ENCODE peak calls at places on chromosome 18, in seven cellular contexts. R, D, T, O, X, V and Q are unnamed samples.

GRCh38 chr18:25503567-25504081 is 151.7 kb upstream of the ZNF521 start:
- DNase-seq in R (no peak), D (no peak), T (peak; percentile 77), O (peak; percentile 55), X (peak; percentile 85), V (peak; percentile 74), Q (no peak)

GRCh38 chr18:50651334-50651733 is 91.4 kb downstream of the MAPK4 start:
- DNase-seq in R (no peak), D (no peak), T (no peak), O (no peak), X (no peak), V (no peak), Q (no peak)

GRCh38 chr18:6060149-6060548 is 164.8 kb upstream of the TMEM200C start:
- DNase-seq in R (no peak), D (no peak), T (no peak), O (no peak), X (no peak), V (no peak), Q (no peak)

GRCh38 chr18:34738173-34738894 is 28.2 kb downstream of the DTNA start:
- DNase-seq in R (no peak), D (no peak), T (peak; percentile 19), O (peak; percentile 13), X (no peak), V (no peak), Q (no peak)

GRCh38 chr18:48819276-48819675 is 131.5 kb downstream of the SMAD7 start:
- DNase-seq in R (peak; percentile 61), D (peak; percentile 14), T (no peak), O (peak; percentile 28), X (no peak), V (no peak), Q (peak; percentile 56)

GRCh38 chr18:57353137-57353939 is 981 bp downstream of the ST8SIA3 start:
- DNase-seq in R (no peak), D (no peak), T (no peak), O (peak; percentile 73), X (no peak), V (no peak), Q (no peak)

GRCh38 chr18:31658670-31659573 is 25.5 kb downstream of the B4GALT6 start:
- DNase-seq in R (no peak), D (no peak), T (no peak), O (no peak), X (peak; percentile 53), V (no peak), Q (no peak)

GRCh38 chr18:73118121-73118816 is 250.5 kb upstream of the NETO1 start:
- DNase-seq in R (no peak), D (no peak), T (peak; percentile 3), O (no peak), X (peak; percentile 59), V (peak; percentile 59), Q (no peak)

GRCh38 chr18:22467760-22468553 is 50.2 kb upstream of the CTAGE1 start:
- DNase-seq in R (no peak), D (no peak), T (peak; percentile 99), O (no peak), X (peak; percentile 99), V (peak; percentile 97), Q (no peak)

GRCh38 chr18:13558132-13558531 is 168.2 kb downstream of the FAM210A start:
- DNase-seq in R (no peak), D (no peak), T (peak; percentile 39), O (peak; percentile 72), X (peak; percentile 46), V (peak; percentile 49), Q (no peak)

GRCh38 chr18:498901-499300 is 1.6 kb downstream of the COLEC12 start:
- DNase-seq in R (no peak), D (no peak), T (no peak), O (no peak), X (no peak), V (no peak), Q (no peak)

GRCh38 chr18:22311301-22311700 is 106.4 kb downstream of the CTAGE1 start:
- DNase-seq in R (no peak), D (no peak), T (peak; percentile 85), O (no peak), X (peak; percentile 83), V (peak; percentile 49), Q (no peak)

GRCh38 chr18:76747676-76748075 is 74.7 kb upstream of the ZNF236 start:
- DNase-seq in R (no peak), D (no peak), T (no peak), O (no peak), X (no peak), V (no peak), Q (no peak)

GRCh38 chr18:75248426-75249191 is 38.0 kb downstream of the TSHZ1 start:
- DNase-seq in R (no peak), D (no peak), T (no peak), O (no peak), X (no peak), V (no peak), Q (no peak)

GRCh38 chr18:75249192-75249551 is 38.6 kb downstream of the TSHZ1 start:
- DNase-seq in R (no peak), D (no peak), T (no peak), O (no peak), X (no peak), V (no peak), Q (no peak)

GRCh38 chr18:75244914-75245313 is 34.3 kb downstream of the TSHZ1 start:
- DNase-seq in R (no peak), D (no peak), T (no peak), O (no peak), X (no peak), V (no peak), Q (no peak)

GRCh38 chr18:75247601-75248421 is 37.2 kb downstream of the TSHZ1 start:
- DNase-seq in R (no peak), D (no peak), T (peak; percentile 67), O (no peak), X (peak; percentile 62), V (peak; percentile 49), Q (no peak)

DNA sequence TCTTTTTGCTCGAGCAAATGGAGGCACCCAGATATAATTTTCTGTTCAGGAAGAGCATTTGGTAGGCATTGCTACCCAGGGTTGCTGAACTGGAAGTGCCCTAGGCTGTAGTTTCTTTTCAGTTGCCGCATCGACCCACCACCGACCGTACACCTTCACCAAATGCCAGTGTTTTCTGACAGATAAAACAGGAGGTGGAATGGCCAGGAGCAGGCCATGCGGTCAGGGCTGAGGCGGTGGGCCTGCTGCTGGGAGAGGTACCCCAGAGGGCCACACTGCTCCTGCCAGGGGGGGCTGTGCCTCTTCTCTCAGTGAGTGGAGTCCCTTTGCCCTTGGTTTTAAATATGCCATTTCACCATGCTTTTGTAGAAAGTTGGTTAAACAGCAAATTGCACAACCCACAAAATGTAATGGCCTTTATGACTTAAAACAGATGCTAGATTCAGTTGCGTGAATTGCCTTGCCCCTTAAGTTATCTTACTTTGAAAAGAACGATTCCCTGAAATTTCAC is 36.5 kb downstream of the TSHZ1 start:
- DNase-seq in R (no peak), D (no peak), T (peak; percentile 66), O (no peak), X (peak; percentile 80), V (peak; percentile 81), Q (no peak)
- H3K4me3 ChIP-seq in R (peak overlapping the region; percentile 21), D (peak overlapping the region; percentile 35), T (peak overlapping the region; percentile 49), O (no peak overlapping the region), X (peak overlapping the region; percentile 45), V (peak overlapping the region; percentile 59), Q (peak overlapping the region; percentile 44)

GRCh38 chr18:58991127-58991798 is 126.6 kb downstream of the ZNF532 start:
- DNase-seq in R (no peak), D (no peak), T (peak; percentile 25), O (no peak), X (peak; percentile 59), V (no peak), Q (no peak)
- TF ChIP-seq CTCF in R (no peak), D (no peak), T (no peak), O (no peak), X (no peak), V (no peak), Q (no peak)

GRCh38 chr18:69402219-69402989 is 1.7 kb downstream of the DOK6 start:
- DNase-seq in R (no peak), D (no peak), T (no peak), O (peak; percentile 35), X (no peak), V (no peak), Q (no peak)
- H3K4me3 ChIP-seq in R (no peak overlapping the region), D (peak overlapping the region; percentile 59), T (peak overlapping the region; percentile 15), O (peak overlapping the region; percentile 83), X (no peak overlapping the region), V (peak overlapping the region; percentile 66), Q (peak overlapping the region; percentile 53)

GRCh38 chr18:36831139-36831538 is 2.2 kb downstream of the KIAA1328 start:
- DNase-seq in R (no peak), D (no peak), T (no peak), O (no peak), X (peak; percentile 90), V (peak; percentile 16), Q (no peak)

GRCh38 chr18:36829362-36830140 is 624 bp downstream of the KIAA1328 start:
- DNase-seq in R (no peak), D (no peak), T (no peak), O (peak; percentile 14), X (peak; percentile 59), V (peak; percentile 25), Q (no peak)

GRCh38 chr18:36830141-36830495 is 1.2 kb downstream of the KIAA1328 start:
- DNase-seq in R (no peak), D (no peak), T (no peak), O (no peak), X (no peak), V (no peak), Q (no peak)

GRCh38 chr18:36828157-36828629 is 609 bp downstream of the TPGS2 start:
- DNase-seq in R (no peak), D (no peak), T (peak; percentile 76), O (no peak), X (peak; percentile 77), V (peak; percentile 61), Q (no peak)

GRCh38 chr18:36828630-36829361 is at the start of the genes KIAA1328 and TPGS2:
- DNase-seq in R (peak; percentile 97), D (peak; percentile 86), T (peak; percentile 89), O (peak; percentile 92), X (peak; percentile 79), V (peak; percentile 90), Q (peak; percentile 95)
- TF ChIP-seq CTCF in R (peak; percentile 37), D (no peak), T (peak; percentile 24), O (peak; percentile 45), X (peak; percentile 27), V (peak; percentile 45), Q (peak; percentile 52)

GRCh38 chr18:45856526-45856925 is 31.1 kb downstream of the SIGLEC15 start:
- DNase-seq in R (no peak), D (no peak), T (peak; percentile 98), O (no peak), X (peak; percentile 90), V (peak; percentile 75), Q (no peak)
- H3K4me3 ChIP-seq in R (no peak overlapping the region), D (no peak overlapping the region), T (no peak overlapping the region), O (no peak overlapping the region), X (no peak overlapping the region), V (no peak overlapping the region), Q (no peak overlapping the region)

GRCh38 chr18:40159141-40160017 is 1795.7 kb upstream of the PIK3C3 start:
- DNase-seq in R (no peak), D (no peak), T (peak; percentile 78), O (peak; percentile 44), X (peak; percentile 63), V (peak; percentile 21), Q (no peak)
- TF ChIP-seq CTCF in R (no peak), D (peak; percentile 34), T (peak; percentile 84), O (peak; percentile 70), X (peak; percentile 69), V (peak; percentile 60), Q (peak; percentile 51)

GRCh38 chr18:56043691-56044090 is 455.7 kb upstream of the TCF4 start:
- DNase-seq in R (no peak), D (peak; percentile 39), T (no peak), O (no peak), X (no peak), V (no peak), Q (no peak)
- H3K4me3 ChIP-seq in R (no peak overlapping the region), D (no peak overlapping the region), T (no peak overlapping the region), O (no peak overlapping the region), X (no peak overlapping the region), V (no peak overlapping the region), Q (no peak overlapping the region)